ENCODE peak calls at places on chromosomes 7 and 10, in seven cellular contexts. S is spleen; M is heart left ventricle; O is hepatocyte; E is lower lobe of right lung; Z is CD8-positive, alpha-beta memory T cell; J is A673. I is an unnamed sample.
A peak's percentile ranks its signal among the peaks of the same experiment; 100 is the strongest.

GRCh38 chr7:140686921-140687320 is 9.6 kb upstream of the NDUFB2 start:
- DNase-seq in S (peak; percentile 62), M (no peak), O (no peak), E (no peak), Z (no peak), J (no peak), I (no peak)

GRCh38 chr10:17007836-17008235 is 121.8 kb downstream of the CUBN start:
- DNase-seq in S (no peak), M (no peak), O (no peak), E (no peak), Z (no peak), J (no peak), I (no peak)

GRCh38 chr10:33542747-33543505 is 208.5 kb upstream of the NRP1 start:
- DNase-seq in S (no peak), M (no peak), O (no peak), E (no peak), Z (no peak), J (no peak), I (no peak)

GRCh38 chr7:404782-405488 is 114.7 kb downstream of the PDGFA start:
- DNase-seq in S (no peak), M (no peak), O (no peak), E (no peak), Z (no peak), J (no peak), I (peak; percentile 52)

GRCh38 chr10:3532644-3533043 is 252.4 kb downstream of the KLF6 start:
- DNase-seq in S (no peak), M (no peak), O (no peak), E (no peak), Z (no peak), J (no peak), I (no peak)

GRCh38 chr10:104104926-104105325 is 17.0 kb upstream of the SFR1 start:
- DNase-seq in S (no peak), M (no peak), O (no peak), E (no peak), Z (no peak), J (no peak), I (no peak)

GRCh38 chr10:11742779-11743298 is 657 bp downstream of the ECHDC3 start:
- DNase-seq in S (no peak), M (peak; percentile 68), O (no peak), E (peak; percentile 61), Z (no peak), J (no peak), I (no peak)

GRCh38 chr7:25950488-25951413 is 201.2 kb upstream of the NFE2L3 start:
- DNase-seq in S (peak; percentile 95), M (peak; percentile 79), O (peak; percentile 97), E (peak; percentile 96), Z (peak; percentile 84), J (peak; percentile 96), I (peak; percentile 93)

GRCh38 chr10:89283174-89283987 is 18.5 kb upstream of the IFIT2 start:
- DNase-seq in S (no peak), M (no peak), O (no peak), E (no peak), Z (no peak), J (no peak), I (no peak)

GRCh38 chr7:33614357-33615132 is 290.8 kb upstream of the BMPER start:
- DNase-seq in S (no peak), M (no peak), O (peak; percentile 15), E (no peak), Z (no peak), J (no peak), I (no peak)

GRCh38 chr7:51366930-51367613 is 50.5 kb upstream of the COBL start:
- DNase-seq in S (no peak), M (no peak), O (peak; percentile 86), E (no peak), Z (no peak), J (peak; percentile 7), I (no peak)

GRCh38 chr10:124999433-125000365 is 57.8 kb downstream of the ZRANB1 start:
- DNase-seq in S (peak; percentile 60), M (peak; percentile 60), O (no peak), E (peak; percentile 48), Z (no peak), J (no peak), I (peak; percentile 91)

GRCh38 chr10:13593560-13593959 is 6.8 kb downstream of the PRPF18 start:
- DNase-seq in S (no peak), M (no peak), O (no peak), E (no peak), Z (no peak), J (peak; percentile 35), I (no peak)

GRCh38 chr10:51666476-51666875 is 32.9 kb downstream of the CSTF2T start:
- DNase-seq in S (no peak), M (no peak), O (no peak), E (no peak), Z (no peak), J (no peak), I (no peak)

GRCh38 chr7:54394877-54395276 is 147.3 kb upstream of the VSTM2A start:
- DNase-seq in S (no peak), M (no peak), O (no peak), E (no peak), Z (no peak), J (peak; percentile 3), I (no peak)

GRCh38 chr7:40483630-40484029 is 348.8 kb downstream of the SUGCT start:
- DNase-seq in S (no peak), M (no peak), O (no peak), E (no peak), Z (no peak), J (peak; percentile 12), I (no peak)

GRCh38 chr10:57008189-57008588 is 647.1 kb upstream of the ZWINT start:
- DNase-seq in S (no peak), M (no peak), O (no peak), E (no peak), Z (no peak), J (no peak), I (no peak)

GRCh38 chr7:39952378-39952777 is 2.3 kb downstream of the CDK13 start:
- DNase-seq in S (no peak), M (no peak), O (no peak), E (no peak), Z (no peak), J (no peak), I (no peak)

GRCh38 chr10:9211228-9211627 is 1156.7 kb downstream of the GATA3 start:
- DNase-seq in S (no peak), M (no peak), O (no peak), E (no peak), Z (no peak), J (peak; percentile 30), I (no peak)

DNA sequence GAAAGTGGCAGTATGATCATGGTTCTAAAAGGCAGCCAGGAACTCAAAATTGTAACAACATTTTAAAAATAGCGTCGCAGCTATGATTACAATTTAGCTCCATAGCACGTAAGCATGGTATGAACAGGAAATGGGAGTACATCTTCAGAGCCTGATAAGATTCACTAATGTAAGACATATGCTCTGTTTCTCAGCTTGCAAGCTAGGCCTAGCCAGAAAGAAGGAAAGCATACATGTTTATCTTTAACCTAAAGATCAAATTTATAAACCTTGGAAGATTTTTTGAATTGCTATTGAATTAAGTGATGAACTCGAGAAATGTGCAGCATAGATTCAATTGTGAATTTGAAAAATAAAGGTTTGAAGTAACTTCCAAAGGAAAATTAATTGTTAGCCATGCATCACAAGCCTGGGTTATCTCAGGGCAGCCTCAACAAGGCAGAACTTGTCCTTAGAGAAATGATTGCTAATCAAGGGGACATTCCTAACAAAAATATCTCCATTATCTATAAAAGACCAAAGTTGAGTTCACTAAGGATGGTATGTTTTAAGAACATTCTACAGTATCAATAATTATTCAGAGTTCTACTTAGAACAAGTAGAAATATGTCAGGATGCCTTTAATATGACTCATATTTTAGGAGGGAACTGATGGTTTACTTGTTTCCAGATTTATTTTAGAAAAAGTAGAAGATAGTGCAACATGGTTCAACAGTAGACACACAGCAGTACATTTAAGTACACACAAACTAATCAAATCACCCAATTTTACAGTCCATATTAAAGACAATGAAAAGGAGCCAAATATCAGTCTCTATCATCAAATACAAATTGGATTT is 38.8 kb upstream of the SEPTIN7 start:
- DNase-seq in S (no peak), M (no peak), O (no peak), E (no peak), Z (no peak), J (peak; percentile 63), I (no peak)
- H3K27ac ChIP-seq in S (peak overlapping the region; percentile 25), M (peak overlapping the region; percentile 70), O (peak overlapping the region; percentile 58), E (peak overlapping the region; percentile 51), Z (no peak overlapping the region), J (peak overlapping the region; percentile 38), I (no peak overlapping the region)

DNA sequence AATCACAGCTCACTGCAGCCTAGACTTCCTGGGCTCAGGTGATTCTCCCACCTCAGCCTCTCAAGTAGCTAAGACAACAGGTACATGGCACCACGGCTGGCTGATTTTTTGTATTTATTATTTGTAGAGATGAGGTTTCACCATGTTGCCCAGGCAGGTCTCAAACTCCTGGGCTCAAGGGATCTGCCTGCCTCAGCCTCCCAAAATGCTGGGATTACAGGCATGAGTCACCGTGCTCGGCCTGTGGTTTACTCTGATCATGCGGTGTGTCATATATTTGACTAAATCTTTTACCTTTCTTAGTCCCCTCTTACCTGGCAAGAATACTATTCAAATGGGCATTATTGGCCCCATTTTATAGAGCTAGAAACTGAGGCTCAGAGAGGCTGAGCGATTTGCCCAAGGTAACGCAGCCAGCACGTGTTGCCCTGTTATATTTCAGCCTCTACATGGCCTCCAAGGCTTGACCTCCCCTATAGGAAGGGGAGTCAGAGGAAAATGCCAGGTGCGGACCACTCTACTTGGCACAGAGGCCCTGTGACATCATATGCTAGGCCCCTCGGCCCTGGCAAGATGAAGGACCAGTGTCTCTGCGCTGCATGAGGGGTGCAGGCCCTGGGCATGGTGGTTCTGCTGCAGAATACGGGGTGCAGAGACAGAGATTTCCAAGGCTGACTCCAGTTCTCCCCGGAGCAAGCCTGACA is 8.2 kb downstream of the ZCCHC24 start:
- DNase-seq in S (peak; percentile 27), M (no peak), O (no peak), E (no peak), Z (no peak), J (no peak), I (no peak)
- H3K4me1 ChIP-seq in S (peaks cover 14% of the 10 kb centered on the region), M (peaks cover 31% of the 10 kb centered on the region), O (peaks cover 48% of the 10 kb centered on the region), E (peaks cover 60% of the 10 kb centered on the region), Z (no peaks in the 10 kb centered on the region), J (peaks cover 2% of the 10 kb centered on the region), I (no peaks in the 10 kb centered on the region)

GRCh38 chr10:130427216-130427722 is 291.1 kb downstream of the GLRX3 start:
- DNase-seq in S (no peak), M (no peak), O (no peak), E (no peak), Z (no peak), J (no peak), I (no peak)

GRCh38 chr10:130430291-130430690 is 294.1 kb downstream of the GLRX3 start:
- DNase-seq in S (no peak), M (no peak), O (no peak), E (no peak), Z (no peak), J (no peak), I (no peak)

GRCh38 chr10:130429809-130430208 is 293.6 kb downstream of the GLRX3 start:
- DNase-seq in S (no peak), M (no peak), O (no peak), E (no peak), Z (no peak), J (no peak), I (no peak)

GRCh38 chr10:130430852-130431704 is 294.9 kb downstream of the GLRX3 start:
- DNase-seq in S (no peak), M (no peak), O (no peak), E (no peak), Z (no peak), J (no peak), I (no peak)

GRCh38 chr10:130428936-130429335 is 292.7 kb downstream of the GLRX3 start:
- DNase-seq in S (no peak), M (no peak), O (no peak), E (no peak), Z (no peak), J (no peak), I (no peak)
- H3K9me3 ChIP-seq in S (no peaks in the 10 kb centered on the region), M (no peaks in the 10 kb centered on the region), O (no peaks in the 10 kb centered on the region), E (no peaks in the 10 kb centered on the region), Z (no peaks in the 10 kb centered on the region), J (no peaks in the 10 kb centered on the region), I (no peaks in the 10 kb centered on the region)

GRCh38 chr7:75906991-75907667 is 7.8 kb upstream of the POR start:
- DNase-seq in S (no peak), M (no peak), O (peak; percentile 71), E (no peak), Z (no peak), J (no peak), I (no peak)
- H3K27ac ChIP-seq in S (no peak overlapping the region), M (peak overlapping the region; percentile 20), O (peak overlapping the region; percentile 81), E (no peak overlapping the region), Z (no peak overlapping the region), J (no peak overlapping the region), I (no peak overlapping the region)